ENCODE peak calls at places on chromosomes 11 and 22, in five cellular contexts. One of them, this sample, is unnamed.

GRCh38 chr22:30324008-30324730 is 2.6 kb downstream of the TBC1D10A start:
- DNase-seq in stimulated activated CD8-positive, alpha-beta memory T cell treated with anti-CD3 and anti-CD28 coated beads, Interleukin-7, amount 100 ng/mL, for 4 hours: no peak
- DNase-seq in NCI-H1092 treated with DMSO at 0.1 percent for 48 hours: no peak
- DNase-seq in ELF-1: no peak
- DNase-seq in GM04504: no peak
- DNase-seq in this sample: no peak

GRCh38 chr22:37203354-37204044 is 8.8 kb downstream of the SSTR3 start:
- DNase-seq in stimulated activated CD8-positive, alpha-beta memory T cell treated with anti-CD3 and anti-CD28 coated beads, Interleukin-7, amount 100 ng/mL, for 4 hours: no peak
- DNase-seq in NCI-H1092 treated with DMSO at 0.1 percent for 48 hours: no peak
- DNase-seq in ELF-1: no peak
- DNase-seq in GM04504: no peak
- DNase-seq in this sample: no peak

GRCh38 chr11:76266269-76266668 is 60.0 kb upstream of the WNT11 start:
- DNase-seq in stimulated activated CD8-positive, alpha-beta memory T cell treated with anti-CD3 and anti-CD28 coated beads, Interleukin-7, amount 100 ng/mL, for 4 hours: no peak
- DNase-seq in NCI-H1092 treated with DMSO at 0.1 percent for 48 hours: no peak
- DNase-seq in ELF-1: no peak
- DNase-seq in GM04504: peak
- DNase-seq in this sample: no peak

GRCh38 chr22:30634477-30635233 is 926 bp upstream of the SLC35E4 start:
- DNase-seq in stimulated activated CD8-positive, alpha-beta memory T cell treated with anti-CD3 and anti-CD28 coated beads, Interleukin-7, amount 100 ng/mL, for 4 hours: peak
- DNase-seq in NCI-H1092 treated with DMSO at 0.1 percent for 48 hours: peak
- DNase-seq in ELF-1: peak
- DNase-seq in GM04504: peak
- DNase-seq in this sample: peak

GRCh38 chr11:65308281-65308891 is 6.3 kb upstream of the CDC42EP2 start:
- DNase-seq in stimulated activated CD8-positive, alpha-beta memory T cell treated with anti-CD3 and anti-CD28 coated beads, Interleukin-7, amount 100 ng/mL, for 4 hours: no peak
- DNase-seq in NCI-H1092 treated with DMSO at 0.1 percent for 48 hours: no peak
- DNase-seq in ELF-1: peak
- DNase-seq in GM04504: no peak
- DNase-seq in this sample: no peak

GRCh38 chr11:113675003-113675471 is 31.1 kb downstream of the TMPRSS5 start:
- DNase-seq in stimulated activated CD8-positive, alpha-beta memory T cell treated with anti-CD3 and anti-CD28 coated beads, Interleukin-7, amount 100 ng/mL, for 4 hours: no peak
- DNase-seq in NCI-H1092 treated with DMSO at 0.1 percent for 48 hours: no peak
- DNase-seq in ELF-1: no peak
- DNase-seq in GM04504: peak
- DNase-seq in this sample: no peak

GRCh38 chr22:49613108-49613507 is 214.6 kb downstream of the BRD1 start:
- DNase-seq in stimulated activated CD8-positive, alpha-beta memory T cell treated with anti-CD3 and anti-CD28 coated beads, Interleukin-7, amount 100 ng/mL, for 4 hours: no peak
- DNase-seq in NCI-H1092 treated with DMSO at 0.1 percent for 48 hours: no peak
- DNase-seq in ELF-1: no peak
- DNase-seq in GM04504: no peak
- DNase-seq in this sample: no peak

GRCh38 chr22:43825651-43826050 is 13.5 kb upstream of the EFCAB6 start:
- DNase-seq in stimulated activated CD8-positive, alpha-beta memory T cell treated with anti-CD3 and anti-CD28 coated beads, Interleukin-7, amount 100 ng/mL, for 4 hours: no peak
- DNase-seq in NCI-H1092 treated with DMSO at 0.1 percent for 48 hours: no peak
- DNase-seq in ELF-1: no peak
- DNase-seq in GM04504: no peak
- DNase-seq in this sample: no peak

GRCh38 chr22:19903513-19903912 is 38.1 kb upstream of the COMT start:
- DNase-seq in stimulated activated CD8-positive, alpha-beta memory T cell treated with anti-CD3 and anti-CD28 coated beads, Interleukin-7, amount 100 ng/mL, for 4 hours: no peak
- DNase-seq in NCI-H1092 treated with DMSO at 0.1 percent for 48 hours: no peak
- DNase-seq in ELF-1: no peak
- DNase-seq in GM04504: no peak
- DNase-seq in this sample: no peak

GRCh38 chr11:115164774-115165173 is 339.4 kb downstream of the CADM1 start:
- DNase-seq in stimulated activated CD8-positive, alpha-beta memory T cell treated with anti-CD3 and anti-CD28 coated beads, Interleukin-7, amount 100 ng/mL, for 4 hours: no peak
- DNase-seq in NCI-H1092 treated with DMSO at 0.1 percent for 48 hours: no peak
- DNase-seq in ELF-1: peak
- DNase-seq in GM04504: no peak
- DNase-seq in this sample: peak

GRCh38 chr22:33563568-33563967 is 356.7 kb downstream of the LARGE1 start:
- DNase-seq in stimulated activated CD8-positive, alpha-beta memory T cell treated with anti-CD3 and anti-CD28 coated beads, Interleukin-7, amount 100 ng/mL, for 4 hours: no peak
- DNase-seq in NCI-H1092 treated with DMSO at 0.1 percent for 48 hours: no peak
- DNase-seq in ELF-1: no peak
- DNase-seq in GM04504: no peak
- DNase-seq in this sample: no peak

GRCh38 chr22:44887941-44888366 is 121.9 kb downstream of the PHF21B start:
- DNase-seq in stimulated activated CD8-positive, alpha-beta memory T cell treated with anti-CD3 and anti-CD28 coated beads, Interleukin-7, amount 100 ng/mL, for 4 hours: no peak
- DNase-seq in NCI-H1092 treated with DMSO at 0.1 percent for 48 hours: no peak
- DNase-seq in ELF-1: no peak
- DNase-seq in GM04504: no peak
- DNase-seq in this sample: no peak

GRCh38 chr11:48055292-48056132 is 75.2 kb downstream of the PTPRJ start:
- DNase-seq in stimulated activated CD8-positive, alpha-beta memory T cell treated with anti-CD3 and anti-CD28 coated beads, Interleukin-7, amount 100 ng/mL, for 4 hours: peak
- DNase-seq in NCI-H1092 treated with DMSO at 0.1 percent for 48 hours: no peak
- DNase-seq in ELF-1: peak
- DNase-seq in GM04504: no peak
- DNase-seq in this sample: peak

GRCh38 chr11:96292291-96293010 is 50.5 kb downstream of the MAML2 start:
- DNase-seq in stimulated activated CD8-positive, alpha-beta memory T cell treated with anti-CD3 and anti-CD28 coated beads, Interleukin-7, amount 100 ng/mL, for 4 hours: no peak
- DNase-seq in NCI-H1092 treated with DMSO at 0.1 percent for 48 hours: no peak
- DNase-seq in ELF-1: no peak
- DNase-seq in GM04504: no peak
- DNase-seq in this sample: no peak

GRCh38 chr11:91407842-91408241 is 816.8 kb upstream of the FAT3 start:
- DNase-seq in stimulated activated CD8-positive, alpha-beta memory T cell treated with anti-CD3 and anti-CD28 coated beads, Interleukin-7, amount 100 ng/mL, for 4 hours: no peak
- DNase-seq in NCI-H1092 treated with DMSO at 0.1 percent for 48 hours: no peak
- DNase-seq in ELF-1: no peak
- DNase-seq in GM04504: no peak
- DNase-seq in this sample: no peak

GRCh38 chr11:76206077-76206326 is 300 bp downstream of the WNT11 start:
- DNase-seq in stimulated activated CD8-positive, alpha-beta memory T cell treated with anti-CD3 and anti-CD28 coated beads, Interleukin-7, amount 100 ng/mL, for 4 hours: no peak
- DNase-seq in NCI-H1092 treated with DMSO at 0.1 percent for 48 hours: no peak
- DNase-seq in ELF-1: no peak
- DNase-seq in GM04504: no peak
- DNase-seq in this sample: no peak